ENCODE peak calls at places on chromosomes 4 and X, in nine cellular contexts. F is A549, N is heart left ventricle, C is lower lobe of right lung, G is progenitor cell of endocrine pancreas, M is tibial artery, X is GM12865, Y is brain microvascular endothelial cell, R is fibroblast of pulmonary artery. Q is an unnamed sample.

GRCh38 chr4:105346869-105347268 is 127.0 kb downstream of the PPA2 start:
- DNase-seq in G (no peak), Y (no peak), X (no peak), C (no peak), R (no peak), N (no peak), F (no peak), M (no peak), Q (no peak)

GRCh38 chrX:136046295-136046894 is 61.2 kb downstream of the SLC9A6 start:
- DNase-seq in R (peak), Y (peak), F (no peak), X (no peak), G (no peak), C (no peak), N (no peak), M (no peak), Q (no peak)

GRCh38 chr4:41880840-41881831 is 54.1 kb upstream of the TMEM33 start:
- DNase-seq in R (peak), M (no peak), Y (no peak), C (no peak), F (no peak), X (no peak), G (no peak), N (no peak), Q (no peak)

GRCh38 chr4:94889961-94890360 is 132.2 kb downstream of the BMPR1B start:
- DNase-seq in N (no peak), M (no peak), F (no peak), G (no peak), C (no peak), X (no peak), Y (peak), R (peak), Q (no peak)

GRCh38 chrX:19889582-19890342 is 2.4 kb upstream of the SH3KBP1 start:
- DNase-seq in G (no peak), F (peak), X (peak), N (no peak), M (no peak), Y (peak), C (no peak), R (peak), Q (peak)

GRCh38 chrX:134603806-134604700 is 54.2 kb downstream of the PLAC1 start:
- DNase-seq in R (peak), M (peak), C (no peak), G (no peak), F (peak), N (no peak), Y (peak), X (no peak), Q (no peak)

GRCh38 chrX:1673337-1673736 is 58.5 kb downstream of the ASMT start:
- DNase-seq in Y (no peak), X (peak), F (peak), R (peak), M (no peak), C (no peak), G (no peak), N (no peak), Q (no peak)

GRCh38 chr4:47031713-47032404 is 492 bp downstream of the GABRB1 start:
- DNase-seq in X (peak), R (no peak), C (no peak), N (no peak), Y (no peak), F (no peak), M (no peak), G (peak), Q (no peak)

GRCh38 chrX:78109458-78109857 is 5.4 kb downstream of the PGK1 start:
- DNase-seq in N (no peak), G (no peak), F (no peak), X (no peak), M (no peak), Y (no peak), C (no peak), R (no peak), Q (no peak)

GRCh38 chr4:62328526-62328925 is 1128.4 kb downstream of the ADGRL3 start:
- DNase-seq in X (no peak), C (no peak), M (no peak), Y (no peak), R (peak), F (no peak), G (no peak), N (no peak), Q (no peak)

GRCh38 chrX:349196-349595 is 30.6 kb upstream of the GTPBP6 start:
- DNase-seq in N (peak), Y (no peak), F (no peak), R (peak), X (no peak), C (no peak), M (no peak), G (no peak), Q (no peak)

GRCh38 chrX:117895418-117895817 is 221.2 kb downstream of the KLHL13 start:
- DNase-seq in N (no peak), X (peak), R (no peak), M (no peak), C (no peak), F (no peak), Y (no peak), G (no peak), Q (no peak)

GRCh38 chr4:95507147-95507546 is 41.6 kb downstream of the UNC5C start:
- DNase-seq in F (no peak), C (no peak), Y (no peak), R (no peak), M (no peak), G (no peak), X (no peak), N (no peak), Q (no peak)

DNA sequence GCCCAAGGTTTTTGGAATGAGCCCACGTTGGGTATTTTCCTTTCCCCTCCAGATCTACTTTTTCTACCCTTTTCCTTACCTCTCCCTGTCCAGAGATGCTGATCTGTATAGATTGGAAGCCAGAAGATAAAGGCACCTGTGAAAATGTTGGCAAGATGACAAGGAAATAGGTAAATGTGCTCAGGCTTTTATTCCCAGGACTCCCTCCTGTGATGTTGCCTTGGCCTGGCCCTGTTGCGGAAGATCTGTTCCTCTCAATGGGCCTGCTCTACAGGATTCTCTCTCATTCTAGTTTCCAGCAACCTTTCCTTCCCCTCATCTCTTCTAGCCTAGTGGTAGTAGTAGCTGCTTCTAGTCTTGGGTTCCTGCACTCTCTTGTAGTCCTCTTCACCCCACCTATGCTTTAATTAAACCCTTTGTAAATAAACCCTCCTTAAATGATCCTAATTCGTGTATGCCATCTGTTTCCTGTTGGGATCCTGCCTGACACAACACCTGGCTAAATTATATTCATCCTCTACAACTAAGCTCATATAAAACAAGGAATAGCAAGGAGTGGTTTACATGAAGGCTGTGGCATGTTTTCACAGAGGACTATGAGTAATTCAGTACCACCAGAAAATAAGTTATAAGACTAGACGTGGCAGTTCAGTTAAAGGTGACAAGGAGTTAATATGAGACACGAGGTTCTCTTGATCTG is 95.7 kb upstream of the MAOA start:
- DNase-seq in M (no peak), X (no peak), F (no peak), R (no peak), C (no peak), G (no peak), N (no peak), Y (no peak), Q (no peak)
- TF ChIP-seq CTCF in M (no peak), X (no peak), F (no peak), R (no peak), C (no peak), G (no peak), N (no peak), Y (no peak), Q (no peak)

GRCh38 chrX:130028196-130028595 is 45.8 kb downstream of the BCORL1 start:
- DNase-seq in Y (peak), N (no peak), M (peak), X (peak), C (peak), F (peak), R (peak), G (no peak), Q (no peak)
- TF ChIP-seq CTCF in Y (peak), N (peak), M (peak), X (peak), C (peak), F (peak), R (peak), G (peak), Q (peak)

GRCh38 chr4:165757426-165757825 is 115.6 kb upstream of the TLL1 start:
- DNase-seq in X (no peak), R (no peak), F (no peak), M (no peak), G (no peak), N (no peak), Y (no peak), C (no peak), Q (no peak)
- TF ChIP-seq CTCF in X (no peak), R (no peak), F (no peak), M (no peak), G (no peak), N (no peak), Y (no peak), C (no peak), Q (no peak)

GRCh38 chr4:40233227-40233626 is 36.4 kb downstream of the RHOH start:
- DNase-seq in C (no peak), N (no peak), X (no peak), G (no peak), F (no peak), Y (no peak), R (no peak), M (no peak), Q (no peak)
- TF ChIP-seq CTCF in C (no peak), N (no peak), X (no peak), G (no peak), F (no peak), Y (no peak), R (no peak), M (no peak), Q (no peak)

DNA sequence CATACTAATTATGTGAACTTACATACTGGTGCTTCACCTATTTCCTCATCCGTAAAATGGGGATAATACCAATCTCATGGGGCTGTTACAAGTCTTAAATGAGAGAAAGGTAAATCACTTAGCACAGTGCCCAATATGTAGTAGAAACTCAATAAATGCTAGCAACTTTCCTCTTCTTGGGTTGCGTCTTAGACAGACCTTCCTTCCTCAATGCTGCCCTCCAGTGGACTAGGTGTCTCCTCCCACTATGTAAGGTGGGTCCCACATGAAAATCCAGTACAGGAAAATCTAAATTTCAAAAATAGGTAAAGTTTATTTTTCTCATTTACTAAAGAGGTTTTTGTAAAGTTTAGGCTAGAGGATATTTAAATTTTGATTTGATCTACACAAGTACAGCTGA is 20.6 kb downstream of the ZDHHC9 start:
- DNase-seq in R (peak), F (peak), X (peak), G (no peak), N (no peak), C (no peak), M (peak), Y (no peak), Q (no peak)
- TF ChIP-seq CTCF in R (peak), F (peak), X (peak), G (peak), N (peak), C (peak), M (peak), Y (peak), Q (peak)